ENCODE peak calls at places on chromosomes 7 and 10, in ten cellular contexts. Z is adipocyte; O is WERI-Rb-1; S is ovary; Y is CD4-positive, alpha-beta memory T cell; M is right atrium auricular region; V is fibroblast of lung; Q is uterus; R is endodermal cell; U is A549. L is an unnamed sample. For H3K9me3, the result is how much of the 10 kb centered on the place peaks cover.

GRCh38 chr7:93843260-93843659 is 47.3 kb downstream of the TFPI2 start:
- DNase-seq in M (no peak), Z (peak), U (no peak), S (no peak), Q (no peak), V (peak), Y (no peak), R (no peak), O (no peak), L (no peak)

GRCh38 chr10:59126992-59127391 is 49.5 kb upstream of the PHYHIPL start:
- DNase-seq in O (no peak), R (no peak), M (no peak), S (no peak), Y (no peak), Q (no peak), V (no peak), U (no peak), Z (no peak), L (no peak)

GRCh38 chr7:35258891-35259537 is 5.1 kb upstream of the TBX20 start:
- DNase-seq in M (no peak), R (peak), Y (no peak), Z (no peak), O (no peak), Q (no peak), S (no peak), U (no peak), V (no peak), L (no peak)

GRCh38 chr10:61110936-61111335 is 167.0 kb upstream of the RHOBTB1 start:
- DNase-seq in S (no peak), V (no peak), Q (no peak), Y (no peak), Z (no peak), U (no peak), O (no peak), R (no peak), M (no peak), L (no peak)

GRCh38 chr7:90917536-90917935 is 321.4 kb downstream of the CDK14 start:
- DNase-seq in O (no peak), M (no peak), Z (no peak), Y (no peak), S (no peak), Q (no peak), U (no peak), R (no peak), V (no peak), L (no peak)

GRCh38 chr10:116808706-116809105 is 40.6 kb upstream of the ENO4 start:
- DNase-seq in Z (no peak), Y (no peak), V (no peak), R (no peak), M (no peak), S (no peak), U (no peak), Q (no peak), O (no peak), L (no peak)

GRCh38 chr7:118629898-118630469 is 405.5 kb downstream of the ANKRD7 start:
- DNase-seq in Z (no peak), Q (no peak), Y (no peak), R (peak), V (no peak), M (no peak), O (no peak), S (no peak), U (no peak), L (no peak)

GRCh38 chr10:99396471-99396870 is 34.0 kb downstream of the GOT1 start:
- DNase-seq in Z (peak), R (peak), V (peak), O (no peak), U (no peak), Q (no peak), M (peak), Y (no peak), S (no peak), L (no peak)

GRCh38 chr10:103936022-103936421 is 18.0 kb upstream of the STN1 start:
- DNase-seq in Z (no peak), Q (no peak), S (no peak), O (no peak), V (no peak), M (no peak), Y (no peak), U (no peak), R (no peak), L (no peak)

GRCh38 chr7:134618756-134619530 is 27.7 kb upstream of the BPGM start:
- DNase-seq in R (no peak), S (no peak), U (no peak), O (no peak), Q (no peak), M (no peak), Z (peak), Y (no peak), V (peak), L (no peak)

GRCh38 chr10:85012305-85012704 is 683.9 kb downstream of the CCSER2 start:
- DNase-seq in Z (no peak), V (no peak), S (no peak), U (no peak), O (peak), M (no peak), Y (no peak), Q (no peak), R (no peak), L (no peak)

GRCh38 chr7:98826811-98827231 is 43.0 kb downstream of the TMEM130 start:
- DNase-seq in Y (no peak), Z (peak), Q (peak), S (no peak), M (peak), O (peak), V (no peak), U (no peak), R (peak), L (no peak)

GRCh38 chr7:123711832-123712293 is 36.9 kb downstream of the WASL start:
- DNase-seq in O (no peak), U (no peak), R (no peak), Z (no peak), M (no peak), Y (no peak), Q (no peak), S (no peak), V (peak), L (no peak)

GRCh38 chr10:71584461-71584860 is 135.1 kb downstream of the C10orf105 start:
- DNase-seq in Y (no peak), Q (no peak), R (no peak), S (no peak), O (no peak), M (no peak), Z (no peak), U (no peak), V (peak), L (no peak)

GRCh38 chr7:35003679-35004278 is 33.5 kb downstream of the DPY19L1 start:
- DNase-seq in Y (no peak), Q (peak), R (peak), V (peak), M (no peak), S (no peak), Z (peak), O (no peak), U (peak), L (no peak)

GRCh38 chr10:30434273-30435067 is 486 bp downstream of the MAP3K8 start:
- DNase-seq in R (peak), V (peak), M (peak), Z (peak), Q (peak), Y (peak), O (peak), S (peak), U (peak), L (peak)

GRCh38 chr10:129699722-129700340 is 232.8 kb downstream of the MGMT start:
- DNase-seq in V (no peak), Y (no peak), S (no peak), R (no peak), U (no peak), Z (no peak), O (no peak), M (no peak), Q (no peak), L (no peak)

GRCh38 chr7:114468844-114469243 is 54.2 kb downstream of the FOXP2 start:
- DNase-seq in Y (no peak), M (no peak), U (no peak), O (no peak), S (no peak), Z (no peak), R (no peak), Q (no peak), V (peak), L (no peak)

GRCh38 chr7:66790219-66790618 is 49.7 kb downstream of the RABGEF1 start:
- DNase-seq in O (no peak), Q (no peak), U (no peak), Y (no peak), S (no peak), Z (no peak), M (no peak), V (no peak), R (no peak), L (no peak)

GRCh38 chr7:51589111-51589510 is 272.5 kb upstream of the COBL start:
- DNase-seq in O (no peak), V (no peak), M (no peak), R (no peak), U (no peak), S (no peak), Y (no peak), Q (no peak), Z (no peak), L (no peak)

GRCh38 chr7:149468208-149468607 is 7.3 kb upstream of the ZNF777 start:
- DNase-seq in Q (no peak), S (no peak), O (no peak), Y (no peak), U (no peak), Z (no peak), V (peak), M (no peak), R (no peak), L (no peak)

GRCh38 chr7:149469806-149470205 is 8.9 kb upstream of the ZNF777 start:
- DNase-seq in Y (no peak), S (no peak), Z (no peak), Q (no peak), R (no peak), O (no peak), U (no peak), M (no peak), V (no peak), L (no peak)

GRCh38 chr7:149474309-149475120 is 13.7 kb upstream of the ZNF777 start:
- DNase-seq in Z (no peak), Y (no peak), S (no peak), Q (no peak), R (no peak), U (no peak), V (no peak), M (no peak), O (no peak), L (no peak)

GRCh38 chr7:149473251-149473650 is 12.4 kb upstream of the ZNF777 start:
- DNase-seq in O (no peak), Y (no peak), S (no peak), V (no peak), U (no peak), M (no peak), Z (no peak), R (no peak), Q (no peak), L (no peak)

DNA sequence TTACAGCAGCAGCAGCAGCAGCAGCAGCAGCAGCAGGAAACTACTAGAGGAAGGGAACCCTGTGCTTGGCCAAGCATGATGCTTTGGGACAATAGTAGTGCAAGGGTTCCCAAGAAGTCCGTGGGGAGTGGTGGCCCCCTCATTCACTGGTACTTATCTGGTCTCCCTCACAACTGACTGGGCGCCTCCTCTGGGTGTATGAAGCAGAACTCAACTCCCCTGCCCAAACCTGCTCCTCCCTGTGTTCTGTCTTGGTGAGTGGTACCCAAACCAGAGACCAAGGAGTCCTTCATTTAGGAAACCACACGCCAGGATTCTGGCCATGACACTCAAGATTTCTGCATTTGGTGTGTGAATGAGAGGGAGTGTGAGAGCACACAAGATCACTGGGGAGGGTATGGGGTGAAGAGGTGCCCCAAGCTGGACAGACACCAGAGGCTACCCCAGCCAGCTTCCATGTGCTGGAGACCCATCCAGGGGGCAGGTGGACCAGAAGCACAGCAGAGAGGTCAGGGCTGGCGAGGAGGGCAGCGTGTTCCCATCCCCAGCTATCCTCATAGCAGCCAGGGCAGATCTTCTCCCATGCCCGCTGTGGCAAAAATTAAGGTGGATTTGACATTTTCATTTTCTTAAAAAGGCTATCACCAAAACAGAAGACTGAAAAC is 10.6 kb upstream of the ZNF777 start:
- DNase-seq in Q (no peak), M (no peak), Z (no peak), V (no peak), O (no peak), R (no peak), U (no peak), S (no peak), Y (no peak), L (no peak)
- H3K9me3 ChIP-seq in Q (under half), M (under half), Z (under half), V (under half), O (under half), R (under half), U (under half), S (under half), Y (under half), L (under half)

GRCh38 chr7:23016345-23017253 is 2.7 kb upstream of the HYCC1 start:
- DNase-seq in Q (no peak), M (no peak), Z (no peak), S (no peak), R (no peak), Y (no peak), V (no peak), O (no peak), U (no peak), L (no peak)

GRCh38 chr7:23018747-23019146 is 4.8 kb upstream of the HYCC1 start:
- DNase-seq in Z (no peak), Y (no peak), M (no peak), V (peak), R (no peak), S (no peak), Q (no peak), O (no peak), U (no peak), L (no peak)

GRCh38 chr7:23013715-23014649 is at the start of gene HYCC1:
- DNase-seq in U (peak), O (peak), M (peak), Y (peak), Z (peak), S (peak), V (peak), R (peak), Q (peak), L (peak)

GRCh38 chr7:23014681-23015080 is 751 bp upstream of the HYCC1 start:
- DNase-seq in U (no peak), Y (no peak), O (no peak), S (no peak), V (no peak), M (no peak), Z (no peak), R (no peak), Q (no peak), L (no peak)

DNA sequence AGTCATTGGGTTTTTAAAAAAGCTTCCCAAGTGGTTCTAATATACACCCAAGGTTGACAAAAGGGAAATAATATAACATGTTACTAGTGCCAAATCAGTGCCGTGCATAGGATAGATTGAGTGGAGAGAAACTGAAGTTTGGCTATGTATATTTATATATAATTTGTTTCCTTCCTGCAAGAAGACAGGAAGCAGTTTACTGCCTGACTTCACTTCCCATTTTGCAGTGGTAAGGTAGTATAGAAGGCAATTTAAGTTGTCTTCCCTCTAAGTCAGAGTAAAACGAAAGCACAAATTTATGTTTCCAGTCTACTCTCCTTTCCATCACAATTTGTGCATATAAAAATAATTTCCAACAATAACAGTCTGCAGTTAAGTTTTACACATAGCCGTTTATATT is 3.4 kb upstream of the HYCC1 start:
- DNase-seq in S (no peak), Z (no peak), O (no peak), U (no peak), M (no peak), Q (no peak), V (no peak), Y (no peak), R (no peak), L (no peak)
- H3K4me3 ChIP-seq in S (no peak), Z (no peak), O (no peak), U (no peak), M (no peak), Q (no peak), V (no peak), Y (no peak), R (no peak), L (no peak)

GRCh38 chr10:38054361-38054797 is 39.8 kb upstream of the ZNF37A start:
- DNase-seq in S (no peak), M (no peak), R (no peak), Q (no peak), Y (no peak), V (peak), O (no peak), Z (peak), U (no peak), L (no peak)
- H3K9me3 ChIP-seq in S (under half), M (under half), R (half or more), Q (under half), Y (under half), V (under half), O (under half), Z (under half), U (half or more), L (under half)

GRCh38 chr7:127350586-127350985 is 41.9 kb downstream of the ZNF800 start:
- DNase-seq in V (no peak), Z (no peak), O (no peak), M (no peak), Y (no peak), Q (no peak), R (no peak), U (no peak), S (no peak), L (no peak)

GRCh38 chr7:127348247-127348631 is 44.3 kb downstream of the ZNF800 start:
- DNase-seq in S (no peak), M (no peak), Z (no peak), R (no peak), U (no peak), Q (no peak), V (no peak), O (no peak), Y (no peak), L (no peak)

GRCh38 chr7:127349881-127350280 is 42.6 kb downstream of the ZNF800 start:
- DNase-seq in V (no peak), U (no peak), R (no peak), Z (no peak), Q (no peak), Y (no peak), M (no peak), S (no peak), O (no peak), L (no peak)

GRCh38 chr7:127346575-127347256 is 45.8 kb downstream of the ZNF800 start:
- DNase-seq in M (no peak), R (no peak), Y (no peak), V (no peak), O (no peak), U (no peak), Q (no peak), Z (no peak), S (no peak), L (no peak)

GRCh38 chr7:127347567-127348246 is 44.8 kb downstream of the ZNF800 start:
- DNase-seq in R (peak), Q (peak), Y (peak), O (peak), M (no peak), Z (peak), U (peak), S (peak), V (peak), L (peak)
- H3K4me3 ChIP-seq in R (peak), Q (peak), Y (no peak), O (peak), M (peak), Z (peak), U (peak), S (peak), V (peak), L (peak)

GRCh38 chr7:138538996-138539644 is 79.1 kb downstream of the TRIM24 start:
- DNase-seq in R (no peak), Q (no peak), V (no peak), Y (no peak), M (no peak), O (no peak), U (no peak), Z (no peak), S (no peak), L (no peak)
- H3K9me3 ChIP-seq in R (under half), Q (under half), V (under half), Y (under half), M (under half), O (under half), U (under half), Z (under half), S (under half), L (under half)

DNA sequence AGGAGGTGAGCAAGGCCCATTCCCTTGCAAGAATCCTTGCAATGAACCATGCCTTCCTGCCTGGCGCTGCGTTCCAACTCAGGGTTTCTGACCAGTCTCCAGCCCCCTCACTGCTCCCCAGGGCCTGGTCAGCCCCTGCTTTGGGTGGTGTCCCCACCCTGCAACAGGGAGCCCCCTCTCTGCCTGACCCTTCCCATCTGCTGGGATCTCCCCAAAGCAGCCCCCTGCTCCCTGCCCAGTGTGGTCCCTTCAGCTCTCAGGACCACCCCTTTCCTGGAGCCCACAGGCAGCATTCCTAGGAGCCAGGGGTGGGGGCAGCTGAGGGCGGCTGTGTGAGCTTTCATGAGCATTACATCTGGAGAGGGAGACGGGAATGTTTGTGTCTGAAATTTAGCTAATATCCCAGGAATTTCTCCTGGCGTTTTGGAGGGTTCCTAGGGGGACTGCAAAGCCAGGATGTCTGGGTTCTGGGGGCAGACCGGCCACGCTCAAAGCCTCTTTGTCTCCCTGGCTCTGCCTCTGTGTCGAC is 300.7 kb upstream of the ZMIZ1 start:
- DNase-seq in Y (no peak), O (no peak), Q (no peak), R (peak), S (no peak), U (no peak), V (peak), Z (no peak), M (no peak), L (no peak)
- H3K4me3 ChIP-seq in Y (no peak), O (no peak), Q (no peak), R (no peak), S (no peak), U (no peak), V (no peak), Z (no peak), M (no peak), L (no peak)

GRCh38 chr10:83459124-83459523 is 680.2 kb upstream of the GHITM start:
- DNase-seq in O (no peak), U (no peak), S (no peak), Q (no peak), Y (no peak), Z (no peak), M (no peak), V (no peak), R (no peak), L (no peak)

GRCh38 chr10:83458611-83459010 is 680.7 kb upstream of the GHITM start:
- DNase-seq in R (no peak), Q (no peak), O (no peak), M (no peak), S (no peak), V (no peak), U (no peak), Y (no peak), Z (no peak), L (no peak)
- H3K9me3 ChIP-seq in R (under half), Q (under half), O (under half), M (under half), S (under half), V (under half), U (under half), Y (under half), Z (under half), L (under half)